ENCODE peak calls at places on chromosomes 2 and 18, in nine cellular contexts. One of them, this sample, is unnamed. For H3K4me1 and H3K9me3, the result is how much of the 10 kb centered on the place peaks cover.

GRCh38 chr2:226969412-226969811 is 133.6 kb downstream of the RHBDD1 start:
- DNase-seq in left ventricle myocardium inferior: no peak
- DNase-seq in DND-41: no peak
- DNase-seq in heart right ventricle: no peak
- DNase-seq in colonic mucosa: no peak
- DNase-seq in upper lobe of right lung: no peak
- DNase-seq in cardiac muscle cell: no peak
- DNase-seq in heart left ventricle: no peak
- DNase-seq in sigmoid colon: no peak
- DNase-seq in this sample: no peak

GRCh38 chr2:101820519-101820918 is 123.0 kb downstream of the MAP4K4 start:
- DNase-seq in left ventricle myocardium inferior: no peak
- DNase-seq in DND-41: no peak
- DNase-seq in heart right ventricle: no peak
- DNase-seq in colonic mucosa: no peak
- DNase-seq in upper lobe of right lung: no peak
- DNase-seq in cardiac muscle cell: peak
- DNase-seq in heart left ventricle: no peak
- DNase-seq in sigmoid colon: no peak
- DNase-seq in this sample: no peak

GRCh38 chr18:33210575-33211189 is 229.8 kb downstream of the CCDC178 start:
- DNase-seq in left ventricle myocardium inferior: no peak
- DNase-seq in DND-41: no peak
- DNase-seq in heart right ventricle: no peak
- DNase-seq in colonic mucosa: no peak
- DNase-seq in upper lobe of right lung: no peak
- DNase-seq in cardiac muscle cell: peak
- DNase-seq in heart left ventricle: no peak
- DNase-seq in sigmoid colon: no peak
- DNase-seq in this sample: no peak

GRCh38 chr2:117944816-117945215 is 69.1 kb downstream of the CCDC93 start:
- DNase-seq in left ventricle myocardium inferior: no peak
- DNase-seq in DND-41: no peak
- DNase-seq in heart right ventricle: no peak
- DNase-seq in colonic mucosa: no peak
- DNase-seq in upper lobe of right lung: no peak
- DNase-seq in cardiac muscle cell: no peak
- DNase-seq in heart left ventricle: no peak
- DNase-seq in sigmoid colon: no peak
- DNase-seq in this sample: no peak

GRCh38 chr2:212711851-212712250 is 173.2 kb upstream of the ERBB4 start:
- DNase-seq in left ventricle myocardium inferior: no peak
- DNase-seq in DND-41: no peak
- DNase-seq in heart right ventricle: no peak
- DNase-seq in colonic mucosa: no peak
- DNase-seq in upper lobe of right lung: no peak
- DNase-seq in cardiac muscle cell: no peak
- DNase-seq in heart left ventricle: no peak
- DNase-seq in sigmoid colon: no peak
- DNase-seq in this sample: no peak

GRCh38 chr2:98324181-98324580 is 22.1 kb upstream of the CNGA3 start:
- DNase-seq in left ventricle myocardium inferior: no peak
- DNase-seq in DND-41: no peak
- DNase-seq in heart right ventricle: no peak
- DNase-seq in colonic mucosa: no peak
- DNase-seq in upper lobe of right lung: no peak
- DNase-seq in cardiac muscle cell: no peak
- DNase-seq in heart left ventricle: no peak
- DNase-seq in sigmoid colon: no peak
- DNase-seq in this sample: no peak

GRCh38 chr2:128395196-128395595 is 76.5 kb upstream of the HS6ST1 start:
- DNase-seq in left ventricle myocardium inferior: no peak
- DNase-seq in DND-41: no peak
- DNase-seq in heart right ventricle: no peak
- DNase-seq in colonic mucosa: no peak
- DNase-seq in upper lobe of right lung: peak
- DNase-seq in cardiac muscle cell: no peak
- DNase-seq in heart left ventricle: no peak
- DNase-seq in sigmoid colon: peak
- DNase-seq in this sample: no peak

GRCh38 chr2:47241715-47242114 is 86.6 kb upstream of the STPG4 start:
- DNase-seq in left ventricle myocardium inferior: no peak
- DNase-seq in DND-41: no peak
- DNase-seq in heart right ventricle: no peak
- DNase-seq in colonic mucosa: no peak
- DNase-seq in upper lobe of right lung: no peak
- DNase-seq in cardiac muscle cell: no peak
- DNase-seq in heart left ventricle: no peak
- DNase-seq in sigmoid colon: no peak
- DNase-seq in this sample: no peak

GRCh38 chr18:2686349-2686968 is 30.9 kb downstream of the SMCHD1 start:
- DNase-seq in left ventricle myocardium inferior: no peak
- DNase-seq in DND-41: no peak
- DNase-seq in heart right ventricle: no peak
- DNase-seq in colonic mucosa: no peak
- DNase-seq in upper lobe of right lung: no peak
- DNase-seq in cardiac muscle cell: no peak
- DNase-seq in heart left ventricle: no peak
- DNase-seq in sigmoid colon: no peak
- DNase-seq in this sample: no peak

GRCh38 chr2:52404866-52405265 is 1362.7 kb upstream of the CHAC2 start:
- DNase-seq in left ventricle myocardium inferior: no peak
- DNase-seq in DND-41: no peak
- DNase-seq in heart right ventricle: no peak
- DNase-seq in colonic mucosa: no peak
- DNase-seq in upper lobe of right lung: no peak
- DNase-seq in cardiac muscle cell: no peak
- DNase-seq in heart left ventricle: no peak
- DNase-seq in sigmoid colon: no peak
- DNase-seq in this sample: no peak

GRCh38 chr2:52405958-52406357 is 1361.6 kb upstream of the CHAC2 start:
- DNase-seq in left ventricle myocardium inferior: no peak
- DNase-seq in DND-41: no peak
- DNase-seq in heart right ventricle: no peak
- DNase-seq in colonic mucosa: no peak
- DNase-seq in upper lobe of right lung: no peak
- DNase-seq in cardiac muscle cell: no peak
- DNase-seq in heart left ventricle: no peak
- DNase-seq in sigmoid colon: no peak
- DNase-seq in this sample: no peak

GRCh38 chr2:52402128-52402527 is 1365.5 kb upstream of the CHAC2 start:
- DNase-seq in left ventricle myocardium inferior: no peak
- DNase-seq in DND-41: no peak
- DNase-seq in heart right ventricle: no peak
- DNase-seq in colonic mucosa: no peak
- DNase-seq in upper lobe of right lung: no peak
- DNase-seq in cardiac muscle cell: no peak
- DNase-seq in heart left ventricle: no peak
- DNase-seq in sigmoid colon: no peak
- DNase-seq in this sample: peak

GRCh38 chr2:52404046-52404445 is 1363.6 kb upstream of the CHAC2 start:
- DNase-seq in left ventricle myocardium inferior: no peak
- DNase-seq in DND-41: no peak
- DNase-seq in heart right ventricle: no peak
- DNase-seq in colonic mucosa: no peak
- DNase-seq in upper lobe of right lung: no peak
- DNase-seq in cardiac muscle cell: no peak
- DNase-seq in heart left ventricle: no peak
- DNase-seq in sigmoid colon: no peak
- DNase-seq in this sample: no peak
- H3K4me1 ChIP-seq in left ventricle myocardium inferior: under half
- H3K4me1 ChIP-seq in DND-41: under half
- H3K4me1 ChIP-seq in heart right ventricle: under half
- H3K4me1 ChIP-seq in colonic mucosa: under half
- H3K4me1 ChIP-seq in upper lobe of right lung: under half
- H3K4me1 ChIP-seq in cardiac muscle cell: under half
- H3K4me1 ChIP-seq in heart left ventricle: under half
- H3K4me1 ChIP-seq in sigmoid colon: under half
- H3K4me1 ChIP-seq in this sample: under half

DNA sequence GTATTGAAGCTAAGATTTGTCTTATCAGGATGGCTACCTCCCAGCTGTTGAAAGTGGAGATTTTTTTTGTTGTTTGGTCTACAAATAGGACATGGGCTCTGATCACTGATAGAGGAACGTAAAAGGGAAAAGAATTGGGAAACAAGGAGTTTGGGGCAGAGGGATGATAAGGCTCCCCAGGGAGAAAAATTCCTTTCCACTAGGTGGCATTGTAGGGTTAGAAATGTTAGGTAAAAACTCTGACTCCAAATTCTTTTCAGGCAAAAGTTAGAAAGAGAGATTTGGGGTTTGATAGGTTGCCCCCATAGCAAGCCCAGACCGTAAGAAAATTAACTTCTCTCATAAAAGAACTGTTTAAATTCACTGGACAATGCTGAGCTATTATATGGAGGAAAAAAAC is 19.8 kb downstream of the CMPK2 start:
- DNase-seq in left ventricle myocardium inferior: no peak
- DNase-seq in DND-41: no peak
- DNase-seq in heart right ventricle: no peak
- DNase-seq in colonic mucosa: no peak
- DNase-seq in upper lobe of right lung: no peak
- DNase-seq in cardiac muscle cell: no peak
- DNase-seq in heart left ventricle: no peak
- DNase-seq in sigmoid colon: no peak
- DNase-seq in this sample: no peak
- H3K9me3 ChIP-seq in left ventricle myocardium inferior: half or more
- H3K9me3 ChIP-seq in DND-41: half or more
- H3K9me3 ChIP-seq in heart right ventricle: under half
- H3K9me3 ChIP-seq in colonic mucosa: under half
- H3K9me3 ChIP-seq in upper lobe of right lung: half or more
- H3K9me3 ChIP-seq in cardiac muscle cell: under half
- H3K9me3 ChIP-seq in heart left ventricle: half or more
- H3K9me3 ChIP-seq in sigmoid colon: half or more
- H3K9me3 ChIP-seq in this sample: under half

GRCh38 chr2:237432484-237433092 is 18.6 kb upstream of the COL6A3 start:
- DNase-seq in left ventricle myocardium inferior: no peak
- DNase-seq in DND-41: no peak
- DNase-seq in heart right ventricle: no peak
- DNase-seq in colonic mucosa: no peak
- DNase-seq in upper lobe of right lung: no peak
- DNase-seq in cardiac muscle cell: no peak
- DNase-seq in heart left ventricle: no peak
- DNase-seq in sigmoid colon: no peak
- DNase-seq in this sample: no peak
- TF ChIP-seq CTCF in left ventricle myocardium inferior: no peak
- TF ChIP-seq CTCF in DND-41: no peak
- TF ChIP-seq CTCF in heart right ventricle: no peak
- TF ChIP-seq CTCF in colonic mucosa: no peak
- TF ChIP-seq CTCF in upper lobe of right lung: no peak
- TF ChIP-seq CTCF in cardiac muscle cell: peak
- TF ChIP-seq CTCF in heart left ventricle: no peak
- TF ChIP-seq CTCF in sigmoid colon: no peak
- TF ChIP-seq CTCF in this sample: no peak

GRCh38 chr2:232240896-232241295 is 137.7 kb upstream of the ALPP start:
- DNase-seq in left ventricle myocardium inferior: no peak
- DNase-seq in DND-41: no peak
- DNase-seq in heart right ventricle: no peak
- DNase-seq in colonic mucosa: no peak
- DNase-seq in upper lobe of right lung: no peak
- DNase-seq in cardiac muscle cell: no peak
- DNase-seq in heart left ventricle: no peak
- DNase-seq in sigmoid colon: no peak
- DNase-seq in this sample: no peak
- H3K4me1 ChIP-seq in left ventricle myocardium inferior: under half
- H3K4me1 ChIP-seq in DND-41: under half
- H3K4me1 ChIP-seq in heart right ventricle: under half
- H3K4me1 ChIP-seq in colonic mucosa: under half
- H3K4me1 ChIP-seq in upper lobe of right lung: under half
- H3K4me1 ChIP-seq in cardiac muscle cell: under half
- H3K4me1 ChIP-seq in heart left ventricle: under half
- H3K4me1 ChIP-seq in sigmoid colon: under half
- H3K4me1 ChIP-seq in this sample: under half

DNA sequence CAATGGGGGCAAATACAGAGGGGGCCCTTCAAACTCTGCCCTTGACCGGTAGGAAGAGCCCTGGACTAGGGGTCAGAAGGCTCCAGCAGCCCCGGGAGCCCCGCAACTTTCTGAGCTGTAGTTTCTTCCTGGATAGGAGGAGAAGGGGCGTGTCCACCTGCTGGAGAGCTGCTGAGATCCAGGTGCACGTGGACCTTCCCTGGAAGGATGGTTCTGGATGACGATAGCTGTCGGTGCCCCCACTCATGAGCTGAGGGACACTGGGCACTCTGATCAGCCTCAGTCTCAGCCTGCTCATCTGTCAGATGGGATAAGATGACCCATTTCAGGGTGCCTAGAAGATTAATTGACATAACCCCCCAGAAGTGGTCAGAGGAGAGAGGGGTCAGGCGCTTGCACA is 125.2 kb upstream of the HDAC4 start:
- DNase-seq in left ventricle myocardium inferior: no peak
- DNase-seq in DND-41: no peak
- DNase-seq in heart right ventricle: no peak
- DNase-seq in colonic mucosa: no peak
- DNase-seq in upper lobe of right lung: no peak
- DNase-seq in cardiac muscle cell: no peak
- DNase-seq in heart left ventricle: no peak
- DNase-seq in sigmoid colon: no peak
- DNase-seq in this sample: no peak
- H3K9me3 ChIP-seq in left ventricle myocardium inferior: under half
- H3K9me3 ChIP-seq in DND-41: under half
- H3K9me3 ChIP-seq in heart right ventricle: under half
- H3K9me3 ChIP-seq in colonic mucosa: under half
- H3K9me3 ChIP-seq in upper lobe of right lung: under half
- H3K9me3 ChIP-seq in cardiac muscle cell: under half
- H3K9me3 ChIP-seq in heart left ventricle: under half
- H3K9me3 ChIP-seq in sigmoid colon: under half
- H3K9me3 ChIP-seq in this sample: under half

GRCh38 chr2:95323347-95324155 is 26.4 kb downstream of the KCNIP3 start:
- DNase-seq in left ventricle myocardium inferior: no peak
- DNase-seq in DND-41: peak
- DNase-seq in heart right ventricle: no peak
- DNase-seq in colonic mucosa: peak
- DNase-seq in upper lobe of right lung: no peak
- DNase-seq in cardiac muscle cell: peak
- DNase-seq in heart left ventricle: no peak
- DNase-seq in sigmoid colon: no peak
- DNase-seq in this sample: no peak
- TF ChIP-seq CTCF in left ventricle myocardium inferior: peak
- TF ChIP-seq CTCF in DND-41: peak
- TF ChIP-seq CTCF in heart right ventricle: no peak
- TF ChIP-seq CTCF in colonic mucosa: peak
- TF ChIP-seq CTCF in upper lobe of right lung: peak
- TF ChIP-seq CTCF in cardiac muscle cell: peak
- TF ChIP-seq CTCF in heart left ventricle: peak
- TF ChIP-seq CTCF in sigmoid colon: peak
- TF ChIP-seq CTCF in this sample: peak